ENCODE peak calls at places on chromosomes 16 and 17, in four cellular contexts. O is effector memory CD4-positive, alpha-beta T cell; L is A549; E is fibroblast of lung. B is an unnamed sample. For H3K4me1, the result is how much of the 10 kb centered on the place peaks cover.

GRCh38 chr16:86531641-86532525 is 21.6 kb downstream of the FOXF1 start:
- DNase-seq in O (no peak), L (no peak), E (no peak), B (no peak)

GRCh38 chr17:81138083-81138482 is 27.2 kb upstream of the PVALEF start:
- DNase-seq in O (no peak), L (no peak), E (no peak), B (no peak)

GRCh38 chr16:15786501-15786900 is 70.3 kb downstream of the MYH11 start:
- DNase-seq in O (no peak), L (no peak), E (no peak), B (no peak)

GRCh38 chr17:27283057-27283456 is 10.9 kb upstream of the WSB1 start:
- DNase-seq in O (no peak), L (no peak), E (no peak), B (no peak)

GRCh38 chr16:74734361-74735161 is 33.9 kb upstream of the MLKL start:
- DNase-seq in O (no peak), L (no peak), E (no peak), B (no peak)

GRCh38 chr17:17868637-17869522 is 32.1 kb upstream of the SREBF1 start:
- DNase-seq in O (no peak), L (no peak), E (peak), B (no peak)

GRCh38 chr16:59635674-59636073 is 901.6 kb upstream of the GOT2 start:
- DNase-seq in O (no peak), L (no peak), E (no peak), B (no peak)

GRCh38 chr16:23869052-23869451 is 33.3 kb downstream of the PRKCB start:
- DNase-seq in O (no peak), L (no peak), E (no peak), B (peak)

GRCh38 chr16:66270333-66270927 is 96.1 kb upstream of the CDH5 start:
- DNase-seq in O (peak), L (peak), E (peak), B (peak)

GRCh38 chr16:89200850-89201466 is 621 bp upstream of the SLC22A31 start:
- DNase-seq in O (no peak), L (no peak), E (no peak), B (no peak)

GRCh38 chr16:85842435-85842834 is 42.9 kb downstream of the COX4I1 start:
- DNase-seq in O (no peak), L (no peak), E (no peak), B (no peak)

GRCh38 chr17:2972749-2973148 is 90.7 kb downstream of the OR1D5 start:
- DNase-seq in O (no peak), L (no peak), E (peak), B (no peak)

DNA sequence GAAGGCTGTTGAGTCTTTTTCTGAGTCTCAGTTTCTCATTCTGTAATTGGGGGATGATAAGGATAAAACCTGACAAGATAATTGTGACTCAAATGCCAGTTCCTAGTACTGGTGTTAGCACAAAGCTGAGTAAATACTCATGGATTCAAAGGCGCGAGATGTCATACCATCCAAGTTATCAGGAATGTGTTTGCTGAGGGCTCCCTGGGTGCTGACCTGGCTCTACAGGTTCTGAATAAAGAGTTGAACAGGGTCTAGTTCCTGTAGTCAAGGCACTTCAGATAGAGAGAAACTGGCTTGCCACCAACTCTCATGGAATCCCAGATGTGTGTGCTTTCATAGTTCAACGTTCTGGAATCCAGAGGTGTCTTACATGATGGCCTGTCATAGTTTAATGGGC is 141.6 kb downstream of the PRKCA start:
- DNase-seq in O (no peak), L (no peak), E (no peak), B (no peak)
- H3K27ac ChIP-seq in O (no peak), L (no peak), E (no peak), B (no peak)

DNA sequence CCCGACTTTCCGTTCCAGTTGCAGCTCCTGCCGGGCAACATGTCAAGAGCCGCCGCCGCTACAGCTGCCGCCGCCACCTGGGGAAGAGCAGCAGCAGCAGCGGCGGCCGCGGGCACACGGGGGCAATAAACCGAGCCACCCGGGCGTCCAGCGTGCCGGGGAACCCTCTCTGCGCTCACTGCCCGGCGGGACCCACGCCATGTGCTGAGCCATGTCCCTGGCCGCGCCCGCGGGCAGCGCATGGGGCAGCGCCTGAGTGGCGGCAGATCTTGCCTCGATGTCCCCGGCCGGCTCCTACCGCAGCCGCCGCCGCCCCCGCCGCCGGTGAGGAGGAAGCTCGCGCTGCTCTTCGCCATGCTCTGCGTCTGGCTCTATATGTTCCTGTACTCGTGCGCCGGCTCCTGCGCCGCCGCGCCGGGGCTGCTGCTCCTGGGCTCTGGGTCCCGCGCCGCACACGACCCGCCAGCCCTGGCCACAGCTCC is 439 bp downstream of the HS3ST3B1 start:
- DNase-seq in O (no peak), L (peak), E (no peak), B (peak)
- H3K4me1 ChIP-seq in O (half or more), L (under half), E (under half), B (half or more)

GRCh38 chr16:2778692-2778958 is 1.5 kb upstream of the ELOB start:
- DNase-seq in O (no peak), L (no peak), E (no peak), B (no peak)
- H3K4me3 ChIP-seq in O (peak), L (peak), E (peak), B (peak)

DNA sequence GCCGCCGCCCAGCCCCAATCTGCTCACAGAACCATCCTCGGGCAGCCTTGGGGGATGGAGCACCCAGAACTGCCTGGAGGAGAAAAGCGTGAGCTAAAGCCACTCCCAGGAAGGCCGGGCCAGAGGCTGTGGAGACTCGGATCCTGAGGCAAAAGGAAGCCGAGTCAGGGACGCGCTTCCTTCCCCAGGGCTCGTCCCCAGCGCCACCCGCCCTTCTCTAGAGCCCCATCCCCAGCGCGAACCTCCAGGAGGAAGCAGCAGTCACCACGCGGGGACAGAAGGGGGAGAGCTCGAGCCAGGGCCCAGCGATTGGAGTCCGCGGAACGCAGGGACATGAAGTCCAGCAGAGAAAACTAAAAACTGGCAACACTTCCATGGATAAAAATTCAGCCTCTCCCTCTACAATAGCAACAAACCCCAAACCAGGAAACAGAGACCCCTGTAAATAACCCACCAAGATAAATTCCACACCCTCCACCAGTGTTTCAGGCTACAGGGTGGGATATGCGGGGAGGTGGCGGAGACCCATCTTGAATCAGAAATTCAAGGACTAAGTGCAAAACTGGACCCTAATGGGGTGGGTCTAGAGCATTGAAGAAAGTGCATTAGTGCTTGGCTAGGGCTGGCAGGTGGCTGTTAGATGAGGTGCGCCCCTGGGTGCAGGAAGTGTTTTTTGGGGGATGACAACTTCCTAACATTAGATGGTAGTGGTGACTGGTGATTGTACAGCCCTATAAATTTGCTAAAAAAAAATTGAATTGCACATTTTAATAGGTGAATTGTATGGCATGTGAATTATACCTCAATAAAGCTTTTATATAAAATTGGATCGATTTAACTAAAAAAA is 116.1 kb upstream of the METRNL start:
- DNase-seq in O (no peak), L (no peak), E (peak), B (peak)
- H3K27ac ChIP-seq in O (no peak), L (no peak), E (no peak), B (no peak)

DNA sequence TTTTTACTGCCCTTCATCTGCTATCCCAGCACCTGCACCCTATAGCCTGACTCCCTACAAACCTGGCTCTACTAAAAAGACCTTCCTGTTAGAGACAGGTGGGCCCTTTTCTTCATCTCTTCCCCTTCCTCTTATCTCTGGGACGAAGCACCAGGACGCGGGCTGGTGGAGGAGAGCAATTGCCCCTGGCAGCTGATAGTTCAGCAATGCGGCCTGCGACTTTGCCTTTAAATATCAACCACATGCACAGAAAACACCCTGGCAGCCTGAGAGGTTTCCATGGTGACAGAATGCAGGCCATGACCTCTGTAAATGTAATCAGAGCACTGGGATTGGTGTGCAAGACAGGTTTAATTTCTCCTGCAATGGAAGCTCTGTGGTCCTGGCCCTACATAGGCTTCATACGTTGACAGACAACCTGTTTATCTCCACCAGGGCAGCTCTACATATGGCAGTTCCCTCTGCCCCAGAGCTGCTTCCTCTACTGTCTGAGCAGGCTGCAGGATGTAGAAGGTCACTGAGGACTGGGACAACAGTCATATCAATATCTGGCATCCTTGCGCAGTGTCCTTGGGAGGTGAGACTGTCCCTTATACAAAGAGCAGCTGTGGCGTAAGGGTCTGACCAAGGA is 10.0 kb upstream of the SKAP1 start:
- DNase-seq in O (peak), L (no peak), E (peak), B (peak)
- H3K4me1 ChIP-seq in O (half or more), L (under half), E (under half), B (half or more)

GRCh38 chr17:68771867-68772515 is 170.8 kb upstream of the FAM20A start:
- DNase-seq in O (no peak), L (peak), E (peak), B (no peak)
- H3K4me3 ChIP-seq in O (no peak), L (no peak), E (no peak), B (no peak)

GRCh38 chr17:82349287-82349701 is 9.8 kb upstream of the TEX19 start:
- DNase-seq in O (no peak), L (no peak), E (no peak), B (no peak)

GRCh38 chr17:82351713-82352488 is 7.1 kb upstream of the TEX19 start:
- DNase-seq in O (peak), L (peak), E (peak), B (peak)

GRCh38 chr17:82351254-82351712 is 7.8 kb upstream of the TEX19 start:
- DNase-seq in O (no peak), L (no peak), E (no peak), B (no peak)

GRCh38 chr17:82348866-82349265 is 10.2 kb upstream of the TEX19 start:
- DNase-seq in O (no peak), L (no peak), E (no peak), B (no peak)

GRCh38 chr17:82350182-82351030 is 8.6 kb upstream of the TEX19 start:
- DNase-seq in O (no peak), L (no peak), E (no peak), B (no peak)
- H3K27ac ChIP-seq in O (no peak), L (no peak), E (no peak), B (no peak)

DNA sequence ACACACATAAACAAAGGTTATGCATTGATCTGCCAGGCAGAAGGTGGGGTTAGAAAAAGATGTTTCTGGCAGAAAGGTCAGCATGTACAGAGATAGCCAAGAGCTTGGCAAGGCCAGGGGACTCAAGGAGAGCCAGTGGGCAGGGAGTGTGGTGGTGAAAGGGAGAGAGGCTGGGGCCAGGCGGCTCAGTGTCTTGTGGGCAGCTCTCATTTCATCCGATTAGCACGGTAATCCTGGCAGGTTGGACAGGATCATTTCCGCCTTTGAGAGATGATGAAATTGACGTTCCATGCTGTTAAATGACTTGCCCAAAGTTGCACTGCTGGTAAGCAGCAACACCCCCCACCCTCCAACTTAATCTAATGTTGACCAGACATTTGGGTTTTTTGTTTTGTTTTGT is 3.6 kb downstream of the CHD9 start:
- DNase-seq in O (no peak), L (no peak), E (no peak), B (no peak)
- H3K4me1 ChIP-seq in O (under half), L (half or more), E (under half), B (under half)

GRCh38 chr17:72219136-72219823 is 98.5 kb downstream of the SOX9 start:
- DNase-seq in O (no peak), L (no peak), E (no peak), B (no peak)
- H3K4me3 ChIP-seq in O (no peak), L (no peak), E (no peak), B (no peak)

B was measured in CD8-positive, alpha-beta T cell.